ENCODE peak calls at places on chromosomes 1 and 21, in ten cellular contexts. M is AG09309; Z is AG09319; Q is bronchial epithelial cell; T is left ventricle myocardium inferior; K is spleen; H is nephron progenitor cell; S is stomach; O is cardiac muscle cell; D is CD4-positive, alpha-beta T cell. I is an unnamed sample.

GRCh38 chr1:180615493-180616290 is 16.1 kb upstream of the XPR1 start:
- DNase-seq in M (no peak), Z (no peak), Q (peak), T (no peak), K (no peak), H (no peak), S (no peak), O (no peak), D (no peak), I (no peak)

GRCh38 chr21:45788635-45789506 is 145.3 kb downstream of the PCBP3 start:
- DNase-seq in M (no peak), Z (no peak), Q (peak), T (no peak), K (no peak), H (no peak), S (no peak), O (no peak), D (no peak), I (no peak)

GRCh38 chr21:37863842-37864241 is 52.4 kb downstream of the KCNJ6 start:
- DNase-seq in M (no peak), Z (no peak), Q (no peak), T (no peak), K (no peak), H (no peak), S (no peak), O (no peak), D (no peak), I (peak)

GRCh38 chr1:233327938-233328660 is 575 bp downstream of the MAP3K21 start:
- DNase-seq in M (no peak), Z (no peak), Q (peak), T (no peak), K (peak), H (peak), S (peak), O (peak), D (peak), I (peak)

GRCh38 chr1:243729956-243730355 is 120.1 kb downstream of the AKT3 start:
- DNase-seq in M (no peak), Z (no peak), Q (no peak), T (no peak), K (no peak), H (no peak), S (no peak), O (no peak), D (no peak), I (no peak)

GRCh38 chr1:52571783-52572182 is 18.9 kb upstream of the TUT4 start:
- DNase-seq in M (no peak), Z (no peak), Q (no peak), T (no peak), K (no peak), H (no peak), S (no peak), O (no peak), D (no peak), I (peak)

GRCh38 chr1:205749094-205749825 is 722 bp downstream of the NUCKS1 start:
- DNase-seq in M (peak), Z (peak), Q (peak), T (peak), K (peak), H (peak), S (peak), O (peak), D (peak), I (peak)

GRCh38 chr1:30759718-30760281 is 2.2 kb upstream of the LAPTM5 start:
- DNase-seq in M (no peak), Z (no peak), Q (no peak), T (no peak), K (peak), H (no peak), S (no peak), O (no peak), D (peak), I (peak)

GRCh38 chr1:145961425-145962156 is 2.8 kb downstream of the ANKRD34A start:
- DNase-seq in M (no peak), Z (no peak), Q (no peak), T (peak), K (peak), H (peak), S (no peak), O (peak), D (peak), I (peak)

GRCh38 chr1:226382030-226382429 is 25.9 kb downstream of the PARP1 start:
- DNase-seq in M (no peak), Z (no peak), Q (no peak), T (no peak), K (no peak), H (no peak), S (no peak), O (no peak), D (no peak), I (no peak)

GRCh38 chr1:12161662-12162458 is 4.9 kb upstream of the TNFRSF1B start:
- DNase-seq in M (peak), Z (peak), Q (peak), T (peak), K (peak), H (no peak), S (peak), O (no peak), D (peak), I (peak)

GRCh38 chr1:200034821-200035396 is 7.4 kb downstream of the NR5A2 start:
- DNase-seq in M (no peak), Z (no peak), Q (peak), T (no peak), K (no peak), H (peak), S (no peak), O (no peak), D (no peak), I (no peak)

GRCh38 chr21:37496972-37497371 is 130.4 kb downstream of the DYRK1A start:
- DNase-seq in M (no peak), Z (no peak), Q (no peak), T (no peak), K (no peak), H (no peak), S (no peak), O (no peak), D (peak), I (peak)

GRCh38 chr1:226046240-226046639 is 16.3 kb upstream of the H3-3A start:
- DNase-seq in M (peak), Z (no peak), Q (peak), T (no peak), K (no peak), H (no peak), S (no peak), O (no peak), D (no peak), I (no peak)

GRCh38 chr1:228343211-228343661 is 63.4 kb downstream of the TRIM11 start:
- DNase-seq in M (no peak), Z (no peak), Q (no peak), T (peak), K (no peak), H (peak), S (no peak), O (no peak), D (no peak), I (no peak)

GRCh38 chr1:200090252-200091159 is 63.0 kb downstream of the NR5A2 start:
- DNase-seq in M (no peak), Z (no peak), Q (no peak), T (no peak), K (no peak), H (no peak), S (no peak), O (no peak), D (no peak), I (no peak)

GRCh38 chr1:78176448-78176847 is 130.7 kb downstream of the GIPC2 start:
- DNase-seq in M (peak), Z (no peak), Q (peak), T (no peak), K (no peak), H (no peak), S (no peak), O (peak), D (no peak), I (no peak)

GRCh38 chr1:31111290-31111951 is 45.9 kb upstream of the PUM1 start:
- DNase-seq in M (peak), Z (no peak), Q (peak), T (peak), K (no peak), H (no peak), S (peak), O (no peak), D (no peak), I (no peak)

GRCh38 chr21:25507522-25507921 is 99.8 kb downstream of the MRPL39 start:
- DNase-seq in M (no peak), Z (no peak), Q (peak), T (no peak), K (no peak), H (no peak), S (no peak), O (no peak), D (no peak), I (peak)
- TF ChIP-seq CTCF in M (no peak), Z (no peak), Q (no peak), T (no peak), K (no peak), H (no peak), S (no peak), O (no peak), D (no peak), I (peak)

GRCh38 chr1:41098657-41099207 is 77.2 kb upstream of the SLFNL1 start:
- DNase-seq in M (no peak), Z (no peak), Q (no peak), T (peak), K (no peak), H (no peak), S (no peak), O (no peak), D (no peak), I (no peak)

GRCh38 chr1:41102653-41103052 is 81.1 kb upstream of the SLFNL1 start:
- DNase-seq in M (no peak), Z (no peak), Q (no peak), T (no peak), K (no peak), H (no peak), S (no peak), O (no peak), D (no peak), I (no peak)

GRCh38 chr1:41102208-41102607 is 80.7 kb upstream of the SLFNL1 start:
- DNase-seq in M (peak), Z (peak), Q (peak), T (peak), K (peak), H (no peak), S (peak), O (no peak), D (no peak), I (no peak)

GRCh38 chr1:41097105-41097504 is 75.6 kb upstream of the SLFNL1 start:
- DNase-seq in M (no peak), Z (no peak), Q (no peak), T (no peak), K (no peak), H (no peak), S (no peak), O (no peak), D (no peak), I (no peak)

GRCh38 chr1:41100170-41100569 is 78.6 kb upstream of the SLFNL1 start:
- DNase-seq in M (no peak), Z (no peak), Q (no peak), T (no peak), K (no peak), H (no peak), S (no peak), O (no peak), D (no peak), I (no peak)
- TF ChIP-seq CTCF in M (no peak), Z (no peak), Q (no peak), T (no peak), K (no peak), H (no peak), S (no peak), O (no peak), D (no peak), I (no peak)

GRCh38 chr1:23928789-23929188 is 15.6 kb upstream of the CNR2 start:
- DNase-seq in M (no peak), Z (no peak), Q (no peak), T (no peak), K (no peak), H (no peak), S (peak), O (no peak), D (no peak), I (no peak)
- TF ChIP-seq CTCF in M (no peak), Z (no peak), Q (no peak), T (no peak), K (no peak), H (no peak), S (no peak), O (no peak), D (no peak), I (no peak)

GRCh38 chr1:220768127-220768601 is 18.5 kb upstream of the MTARC1 start:
- DNase-seq in M (no peak), Z (no peak), Q (no peak), T (no peak), K (no peak), H (no peak), S (peak), O (no peak), D (no peak), I (no peak)

GRCh38 chr1:220769205-220769604 is 17.5 kb upstream of the MTARC1 start:
- DNase-seq in M (no peak), Z (no peak), Q (no peak), T (no peak), K (no peak), H (no peak), S (no peak), O (no peak), D (no peak), I (no peak)

GRCh38 chr1:220767312-220768126 is 19.2 kb upstream of the MTARC1 start:
- DNase-seq in M (no peak), Z (no peak), Q (no peak), T (no peak), K (no peak), H (no peak), S (no peak), O (peak), D (no peak), I (no peak)

GRCh38 chr1:220772846-220773245 is 13.9 kb upstream of the MTARC1 start:
- DNase-seq in M (no peak), Z (no peak), Q (no peak), T (no peak), K (no peak), H (no peak), S (no peak), O (no peak), D (no peak), I (no peak)

GRCh38 chr1:220770245-220770913 is 16.3 kb upstream of the MTARC1 start:
- DNase-seq in M (no peak), Z (no peak), Q (no peak), T (no peak), K (no peak), H (no peak), S (no peak), O (no peak), D (no peak), I (no peak)
- TF ChIP-seq CTCF in M (no peak), Z (no peak), Q (no peak), T (no peak), K (no peak), H (no peak), S (no peak), O (no peak), D (no peak), I (no peak)

GRCh38 chr1:209805341-209805781 is 581 bp downstream of the IRF6 start:
- DNase-seq in M (no peak), Z (no peak), Q (peak), T (no peak), K (peak), H (no peak), S (peak), O (peak), D (no peak), I (no peak)
- TF ChIP-seq CTCF in M (no peak), Z (no peak), Q (peak), T (no peak), K (no peak), H (no peak), S (no peak), O (no peak), D (no peak), I (no peak)

DNA sequence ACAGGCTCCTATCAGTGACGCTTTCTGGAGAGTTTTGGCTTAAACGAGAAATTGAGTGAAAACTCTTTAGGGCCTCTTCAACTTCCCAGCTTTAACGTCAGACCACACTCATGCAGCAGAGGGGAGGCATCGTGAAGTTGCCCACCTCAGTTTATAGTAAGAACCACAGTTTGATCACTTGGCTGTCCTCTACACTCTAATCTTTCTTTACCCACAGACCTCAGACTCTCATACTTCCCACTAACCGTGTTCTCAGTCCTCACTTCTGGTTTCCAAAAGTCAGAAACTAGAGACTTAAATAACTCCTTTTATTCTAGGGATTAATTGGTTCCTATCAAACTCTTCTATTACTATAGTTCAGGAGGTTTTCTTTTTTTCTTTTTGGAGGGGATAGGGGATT is 302.2 kb downstream of the NTNG1 start:
- DNase-seq in M (no peak), Z (no peak), Q (no peak), T (no peak), K (no peak), H (no peak), S (no peak), O (no peak), D (no peak), I (no peak)
- TF ChIP-seq CTCF in M (no peak), Z (no peak), Q (no peak), T (no peak), K (no peak), H (no peak), S (no peak), O (no peak), D (no peak), I (no peak)